ENCODE peak calls at places on chromosomes 13 and 19, in six cellular contexts. S is globus pallidus; G is AG04450; T is stimulated activated CD4-positive, alpha-beta T cell treated with anti-CD3 and anti-CD28 coated beads, TNF-alpha, amount 100 ng/mL, for 1 hour; N is left ventricle myocardium inferior; F is brain microvascular endothelial cell. Z is an unnamed sample.

GRCh38 chr19:56314018-56314583 is 538 bp downstream of the ZSCAN5A start:
- DNase-seq in N (no peak), T (no peak), G (no peak), S (no peak), F (peak; percentile 12), Z (no peak)

GRCh38 chr19:6739390-6739883 is at the start of gene TRIP10:
- DNase-seq in T (peak; percentile 78), N (peak; percentile 89), F (peak; percentile 54), S (peak; percentile 86), G (no peak), Z (peak; percentile 90)

GRCh38 chr19:19460761-19461265 is 54.5 kb downstream of the TSSK6 start:
- DNase-seq in F (no peak), N (peak; percentile 69), G (no peak), T (peak; percentile 30), S (peak; percentile 39), Z (peak; percentile 82)

GRCh38 chr19:38733241-38733492 is 11.1 kb downstream of the CAPN12 start:
- DNase-seq in F (no peak), N (no peak), G (no peak), T (no peak), S (no peak), Z (peak; percentile 17)

GRCh38 chr19:18487576-18488402 is 34.1 kb downstream of the ELL start:
- DNase-seq in G (no peak), F (no peak), N (no peak), S (no peak), T (no peak), Z (no peak)

GRCh38 chr19:5147971-5148793 is 179.3 kb downstream of the KDM4B start:
- DNase-seq in F (peak; percentile 69), N (peak; percentile 10), S (peak; percentile 31), T (no peak), G (no peak), Z (peak; percentile 40)

GRCh38 chr13:94054159-94054558 is 425.3 kb downstream of the DCT start:
- DNase-seq in N (no peak), S (no peak), G (no peak), T (no peak), F (no peak), Z (no peak)

GRCh38 chr13:25181597-25181996 is 9.5 kb upstream of the AMER2 start:
- DNase-seq in G (no peak), F (no peak), T (no peak), N (no peak), S (no peak), Z (no peak)

GRCh38 chr13:109785892-109786450 is 412 bp downstream of the IRS2 start:
- DNase-seq in F (no peak), S (no peak), T (no peak), N (no peak), G (no peak), Z (no peak)

GRCh38 chr19:52640916-52641315 is 2.8 kb upstream of the ZNF83 start:
- DNase-seq in F (no peak), G (no peak), T (no peak), N (no peak), S (no peak), Z (no peak)

GRCh38 chr13:110813646-110814624 is 100.4 kb downstream of the ING1 start:
- DNase-seq in S (no peak), G (no peak), N (no peak), T (no peak), F (no peak), Z (no peak)

GRCh38 chr13:32284927-32285632 is 30.1 kb downstream of the ZAR1L start:
- DNase-seq in S (peak; percentile 9), T (no peak), F (peak; percentile 80), N (no peak), G (no peak), Z (peak; percentile 34)

GRCh38 chr13:87923713-87924112 is 252.5 kb downstream of the SLITRK5 start:
- DNase-seq in F (no peak), T (no peak), G (no peak), S (no peak), N (no peak), Z (no peak)

GRCh38 chr19:36266375-36266961 is 51.6 kb downstream of the ZNF146 start:
- DNase-seq in G (no peak), F (no peak), S (no peak), T (no peak), N (peak; percentile 29), Z (peak; percentile 81)

GRCh38 chr19:51607920-51608562 is 22.2 kb downstream of the SIGLEC5 start:
- DNase-seq in S (peak; percentile 40), N (peak; percentile 79), F (peak; percentile 75), G (peak; percentile 38), T (peak; percentile 16), Z (peak; percentile 82)

GRCh38 chr13:45833663-45834062 is 17.9 kb downstream of the SIAH3 start:
- DNase-seq in N (peak; percentile 35), F (no peak), T (no peak), S (peak; percentile 16), G (no peak), Z (peak; percentile 54)

GRCh38 chr19:31659897-31660210 is 310.6 kb upstream of the TSHZ3 start:
- DNase-seq in T (no peak), F (no peak), S (no peak), G (no peak), N (no peak), Z (no peak)

GRCh38 chr13:47310376-47310775 is 413.5 kb upstream of the HTR2A start:
- DNase-seq in T (no peak), S (no peak), N (no peak), F (no peak), G (no peak), Z (no peak)

GRCh38 chr13:50365683-50366391 is 350.6 kb downstream of the KCNRG start:
- DNase-seq in S (no peak), T (no peak), N (no peak), F (no peak), G (no peak), Z (no peak)

GRCh38 chr13:114081761-114082681 is 50.4 kb downstream of the RASA3 start:
- DNase-seq in T (no peak), G (no peak), S (no peak), F (no peak), N (no peak), Z (peak; percentile 10)

GRCh38 chr19:3788991-3789778 is 3.0 kb upstream of the MATK start:
- DNase-seq in T (no peak), S (no peak), N (no peak), G (no peak), F (no peak), Z (no peak)

GRCh38 chr13:68050746-68051145 is 820.6 kb upstream of the PCDH9 start:
- DNase-seq in T (no peak), S (no peak), G (no peak), N (no peak), F (no peak), Z (no peak)

GRCh38 chr13:32314968-32315254 is 252 bp downstream of the ZAR1L start:
- DNase-seq in G (no peak), N (no peak), F (peak; percentile 34), T (peak; percentile 20), S (peak; percentile 45), Z (no peak)

GRCh38 chr13:39269411-39269810 is 231.2 kb downstream of the NHLRC3 start:
- DNase-seq in N (no peak), T (no peak), F (no peak), G (no peak), S (no peak), Z (no peak)

GRCh38 chr13:60047943-60048342 is 115.8 kb downstream of the DIAPH3 start:
- DNase-seq in G (no peak), N (no peak), F (peak; percentile 4), T (no peak), S (no peak), Z (no peak)

GRCh38 chr19:51398096-51398704 is 7.8 kb upstream of the C19orf84 start:
- DNase-seq in T (no peak), N (no peak), S (no peak), F (no peak), G (no peak), Z (no peak)